ENCODE peak calls at places on chromosomes 6 and 20, in six cellular contexts. One of them, this sample, is unnamed.

GRCh38 chr20:14924433-14924832 is 587.0 kb upstream of the FLRT3 start:
- DNase-seq in K562: no peak
- DNase-seq in HepG2: no peak
- DNase-seq in GM12878: no peak
- DNase-seq in A549: peak; percentile 26
- DNase-seq in IMR-90: no peak
- DNase-seq in this sample: no peak

GRCh38 chr6:169158182-169158573 is 95.5 kb downstream of the THBS2 start:
- DNase-seq in HepG2: no peak
- DNase-seq in A549: no peak
- DNase-seq in GM12878: no peak
- DNase-seq in IMR-90: peak; percentile 81
- DNase-seq in K562: peak; percentile 9
- DNase-seq in this sample: peak; percentile 6

GRCh38 chr6:131443514-131443913 is 129.5 kb upstream of the ARG1 start:
- DNase-seq in IMR-90: no peak
- DNase-seq in K562: no peak
- DNase-seq in A549: no peak
- DNase-seq in GM12878: no peak
- DNase-seq in HepG2: no peak
- DNase-seq in this sample: no peak

GRCh38 chr6:84065718-84066290 is 32.2 kb downstream of the MRAP2 start:
- DNase-seq in IMR-90: peak; percentile 5
- DNase-seq in HepG2: no peak
- DNase-seq in GM12878: no peak
- DNase-seq in A549: no peak
- DNase-seq in K562: no peak
- DNase-seq in this sample: no peak

GRCh38 chr20:50339196-50339901 is 148.7 kb downstream of the CEBPB start:
- DNase-seq in K562: no peak
- DNase-seq in HepG2: no peak
- DNase-seq in IMR-90: peak; percentile 69
- DNase-seq in A549: no peak
- DNase-seq in GM12878: no peak
- DNase-seq in this sample: no peak

GRCh38 chr6:119351005-119351394 is 1.4 kb upstream of the MAN1A1 start:
- DNase-seq in K562: peak; percentile 22
- DNase-seq in IMR-90: peak; percentile 63
- DNase-seq in HepG2: no peak
- DNase-seq in GM12878: no peak
- DNase-seq in A549: peak; percentile 4
- DNase-seq in this sample: no peak

GRCh38 chr6:79463721-79464120 is 73.5 kb downstream of the LCA5 start:
- DNase-seq in A549: no peak
- DNase-seq in HepG2: peak; percentile 86
- DNase-seq in K562: no peak
- DNase-seq in GM12878: no peak
- DNase-seq in IMR-90: no peak
- DNase-seq in this sample: no peak

GRCh38 chr6:166344240-166344639 is 1.9 kb upstream of the SFT2D1 start:
- DNase-seq in K562: no peak
- DNase-seq in GM12878: no peak
- DNase-seq in IMR-90: no peak
- DNase-seq in HepG2: no peak
- DNase-seq in A549: no peak
- DNase-seq in this sample: no peak

GRCh38 chr6:34157851-34158250 is 12.0 kb upstream of the GRM4 start:
- DNase-seq in A549: no peak
- DNase-seq in GM12878: no peak
- DNase-seq in HepG2: no peak
- DNase-seq in K562: no peak
- DNase-seq in IMR-90: no peak
- DNase-seq in this sample: no peak

GRCh38 chr6:96502915-96503314 is 18.7 kb upstream of the UFL1 start:
- DNase-seq in IMR-90: no peak
- DNase-seq in K562: no peak
- DNase-seq in GM12878: no peak
- DNase-seq in HepG2: no peak
- DNase-seq in A549: no peak
- DNase-seq in this sample: no peak

GRCh38 chr20:25399038-25399430 is 8.4 kb upstream of the ABHD12 start:
- DNase-seq in GM12878: no peak
- DNase-seq in K562: peak; percentile 34
- DNase-seq in HepG2: peak; percentile 91
- DNase-seq in IMR-90: peak; percentile 83
- DNase-seq in A549: peak; percentile 81
- DNase-seq in this sample: peak; percentile 53

GRCh38 chr6:19811397-19812079 is 25.6 kb upstream of the ID4 start:
- DNase-seq in A549: peak; percentile 45
- DNase-seq in K562: no peak
- DNase-seq in HepG2: peak; percentile 96
- DNase-seq in IMR-90: no peak
- DNase-seq in GM12878: no peak
- DNase-seq in this sample: no peak

GRCh38 chr6:32604434-32604877 is 14.8 kb upstream of the HLA-DRB1 start:
- DNase-seq in IMR-90: no peak
- DNase-seq in A549: no peak
- DNase-seq in GM12878: peak; percentile 82
- DNase-seq in HepG2: no peak
- DNase-seq in K562: no peak
- DNase-seq in this sample: no peak

GRCh38 chr20:60206259-60206658 is 248.0 kb downstream of the CDH26 start:
- DNase-seq in K562: peak; percentile 17
- DNase-seq in GM12878: no peak
- DNase-seq in IMR-90: peak; percentile 49
- DNase-seq in HepG2: peak; percentile 31
- DNase-seq in A549: peak; percentile 27
- DNase-seq in this sample: peak; percentile 56

GRCh38 chr6:158793432-158793831 is 25.7 kb downstream of the EZR start:
- DNase-seq in GM12878: no peak
- DNase-seq in IMR-90: peak; percentile 65
- DNase-seq in HepG2: peak; percentile 66
- DNase-seq in K562: peak; percentile 81
- DNase-seq in A549: peak; percentile 67
- DNase-seq in this sample: peak; percentile 53

GRCh38 chr6:24899647-24900325 is 36.0 kb downstream of the RIPOR2 start:
- DNase-seq in K562: no peak
- DNase-seq in A549: no peak
- DNase-seq in IMR-90: no peak
- DNase-seq in HepG2: no peak
- DNase-seq in GM12878: no peak
- DNase-seq in this sample: no peak

GRCh38 chr6:6741264-6741663 is 152.7 kb downstream of the LY86 start:
- DNase-seq in GM12878: no peak
- DNase-seq in HepG2: no peak
- DNase-seq in K562: no peak
- DNase-seq in IMR-90: no peak
- DNase-seq in A549: no peak
- DNase-seq in this sample: no peak

GRCh38 chr20:36091561-36092423 is 62.7 kb upstream of the EPB41L1 start:
- DNase-seq in IMR-90: no peak
- DNase-seq in HepG2: no peak
- DNase-seq in GM12878: no peak
- DNase-seq in A549: no peak
- DNase-seq in K562: no peak
- DNase-seq in this sample: no peak

GRCh38 chr6:166626177-166627038 is 643 bp downstream of the RPS6KA2 start:
- DNase-seq in K562: no peak
- DNase-seq in IMR-90: peak; percentile 49
- DNase-seq in HepG2: no peak
- DNase-seq in GM12878: no peak
- DNase-seq in A549: no peak
- DNase-seq in this sample: peak; percentile 28

GRCh38 chr20:9517297-9518134 is 3.1 kb downstream of the LAMP5 start:
- DNase-seq in K562: no peak
- DNase-seq in A549: no peak
- DNase-seq in HepG2: no peak
- DNase-seq in GM12878: no peak
- DNase-seq in IMR-90: no peak
- DNase-seq in this sample: no peak

GRCh38 chr6:149478631-149479314 is 6.0 kb downstream of the ZC3H12D start:
- DNase-seq in A549: no peak
- DNase-seq in IMR-90: no peak
- DNase-seq in K562: no peak
- DNase-seq in GM12878: no peak
- DNase-seq in HepG2: no peak
- DNase-seq in this sample: no peak
- TF ChIP-seq BHLHE40 in A549: no peak
- TF ChIP-seq BHLHE40 in IMR-90: no peak
- TF ChIP-seq BHLHE40 in K562: no peak
- TF ChIP-seq BHLHE40 in GM12878: no peak
- TF ChIP-seq BHLHE40 in HepG2: no peak
- TF ChIP-seq BHLHE40 in this sample: no peak

GRCh38 chr20:57748601-57749130 is 38.9 kb upstream of the PMEPA1 start:
- DNase-seq in K562: no peak
- DNase-seq in GM12878: peak; percentile 45
- DNase-seq in A549: peak; percentile 97
- DNase-seq in IMR-90: peak; percentile 50
- DNase-seq in HepG2: peak; percentile 38
- DNase-seq in this sample: peak; percentile 31

GRCh38 chr20:57749131-57749690 is 39.4 kb upstream of the PMEPA1 start:
- DNase-seq in IMR-90: no peak
- DNase-seq in GM12878: no peak
- DNase-seq in K562: no peak
- DNase-seq in A549: no peak
- DNase-seq in HepG2: no peak
- DNase-seq in this sample: no peak

GRCh38 chr20:57753332-57754164 is 43.7 kb upstream of the PMEPA1 start:
- DNase-seq in A549: no peak
- DNase-seq in K562: no peak
- DNase-seq in HepG2: no peak
- DNase-seq in IMR-90: no peak
- DNase-seq in GM12878: no peak
- DNase-seq in this sample: no peak

GRCh38 chr20:57749861-57750260 is 40.0 kb upstream of the PMEPA1 start:
- DNase-seq in A549: no peak
- DNase-seq in K562: no peak
- DNase-seq in HepG2: no peak
- DNase-seq in GM12878: no peak
- DNase-seq in IMR-90: no peak
- DNase-seq in this sample: no peak

DNA sequence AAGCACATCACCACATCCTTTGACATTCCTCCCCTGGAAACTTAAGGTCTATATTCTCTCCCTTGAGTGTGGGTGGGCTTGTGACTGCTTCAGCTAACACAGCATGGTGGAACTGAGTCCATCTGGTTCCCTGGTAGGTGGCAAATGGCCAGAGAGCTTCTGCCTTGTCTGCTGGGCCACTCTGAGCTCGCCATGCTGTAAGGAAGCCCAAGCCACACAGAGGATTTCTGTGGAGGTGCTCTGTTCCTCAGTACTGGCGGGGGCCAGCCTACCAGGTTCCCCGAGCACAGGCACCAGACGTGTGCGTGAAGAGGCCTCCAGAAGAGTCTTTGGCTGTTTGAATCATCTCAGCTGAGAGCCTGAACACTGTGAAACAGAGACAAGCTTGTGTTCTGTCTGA is 41.6 kb upstream of the PMEPA1 start:
- DNase-seq in K562: no peak
- DNase-seq in IMR-90: no peak
- DNase-seq in HepG2: no peak
- DNase-seq in GM12878: no peak
- DNase-seq in A549: no peak
- DNase-seq in this sample: no peak
- TF ChIP-seq BHLHE40 in K562: no peak
- TF ChIP-seq BHLHE40 in IMR-90: no peak
- TF ChIP-seq BHLHE40 in HepG2: no peak
- TF ChIP-seq BHLHE40 in GM12878: no peak
- TF ChIP-seq BHLHE40 in A549: no peak
- TF ChIP-seq BHLHE40 in this sample: no peak

GRCh38 chr20:44805335-44805734 is 5.0 kb downstream of the RIMS4 start:
- DNase-seq in GM12878: no peak
- DNase-seq in A549: no peak
- DNase-seq in K562: no peak
- DNase-seq in IMR-90: no peak
- DNase-seq in HepG2: no peak
- DNase-seq in this sample: no peak

GRCh38 chr20:44802702-44803101 is 7.6 kb downstream of the RIMS4 start:
- DNase-seq in GM12878: no peak
- DNase-seq in K562: no peak
- DNase-seq in A549: no peak
- DNase-seq in HepG2: no peak
- DNase-seq in IMR-90: no peak
- DNase-seq in this sample: no peak

GRCh38 chr20:44805991-44806729 is 4.2 kb downstream of the RIMS4 start:
- DNase-seq in HepG2: no peak
- DNase-seq in K562: peak; percentile 24
- DNase-seq in IMR-90: peak; percentile 25
- DNase-seq in GM12878: no peak
- DNase-seq in A549: peak; percentile 25
- DNase-seq in this sample: peak; percentile 32

GRCh38 chr20:44800398-44801046 is 9.8 kb downstream of the RIMS4 start:
- DNase-seq in GM12878: no peak
- DNase-seq in IMR-90: no peak
- DNase-seq in K562: peak; percentile 38
- DNase-seq in HepG2: peak; percentile 25
- DNase-seq in A549: no peak
- DNase-seq in this sample: no peak

DNA sequence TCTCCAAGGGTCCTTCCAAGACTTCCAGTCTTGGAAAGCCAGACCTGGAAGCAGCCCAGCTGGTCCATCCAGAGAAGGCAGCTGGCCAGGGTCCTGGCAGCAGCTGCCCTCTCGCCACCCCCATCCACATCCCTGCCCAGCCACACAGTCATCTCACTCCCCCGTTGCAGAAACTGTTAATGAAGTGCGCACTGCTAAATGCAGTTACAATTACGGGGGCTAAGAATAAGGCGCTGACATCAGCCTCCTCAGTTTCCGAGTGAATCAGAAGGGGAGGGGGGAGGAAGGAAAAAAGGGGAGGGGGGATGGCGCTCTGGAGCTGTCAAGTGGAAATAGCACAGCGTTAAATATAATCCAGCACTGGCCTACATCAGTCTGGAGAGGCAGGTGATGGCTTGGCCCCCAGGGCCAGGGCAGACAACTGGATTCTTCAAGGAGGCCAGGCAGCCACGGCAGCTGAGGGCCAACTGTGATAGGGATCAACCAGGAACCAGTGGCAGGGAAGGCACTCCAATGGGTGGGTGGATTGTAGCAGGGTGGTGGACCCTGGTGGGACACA is 6.9 kb downstream of the RIMS4 start:
- DNase-seq in K562: no peak
- DNase-seq in IMR-90: no peak
- DNase-seq in GM12878: no peak
- DNase-seq in A549: no peak
- DNase-seq in HepG2: no peak
- DNase-seq in this sample: no peak
- TF ChIP-seq BHLHE40 in K562: no peak
- TF ChIP-seq BHLHE40 in IMR-90: no peak
- TF ChIP-seq BHLHE40 in GM12878: no peak
- TF ChIP-seq BHLHE40 in A549: no peak
- TF ChIP-seq BHLHE40 in HepG2: no peak
- TF ChIP-seq BHLHE40 in this sample: no peak

GRCh38 chr6:44254201-44254956 is 2.9 kb downstream of the SLC35B2 start:
- DNase-seq in IMR-90: no peak
- DNase-seq in K562: peak; percentile 45
- DNase-seq in A549: no peak
- DNase-seq in HepG2: no peak
- DNase-seq in GM12878: no peak
- DNase-seq in this sample: no peak
- TF ChIP-seq BHLHE40 in IMR-90: no peak
- TF ChIP-seq BHLHE40 in K562: no peak
- TF ChIP-seq BHLHE40 in A549: no peak
- TF ChIP-seq BHLHE40 in HepG2: no peak
- TF ChIP-seq BHLHE40 in GM12878: no peak
- TF ChIP-seq BHLHE40 in this sample: no peak

GRCh38 chr6:121437861-121438651 is 2.6 kb downstream of the GJA1 start:
- DNase-seq in GM12878: no peak
- DNase-seq in A549: peak; percentile 47
- DNase-seq in HepG2: no peak
- DNase-seq in IMR-90: peak; percentile 52
- DNase-seq in K562: no peak
- DNase-seq in this sample: no peak
- TF ChIP-seq BHLHE40 in GM12878: no peak
- TF ChIP-seq BHLHE40 in A549: no peak
- TF ChIP-seq BHLHE40 in HepG2: no peak
- TF ChIP-seq BHLHE40 in IMR-90: no peak
- TF ChIP-seq BHLHE40 in K562: no peak
- TF ChIP-seq BHLHE40 in this sample: no peak

This sample was measured in HEK293T.